ENCODE peak calls at places on chromosomes 5 and 9, in eight cellular contexts. One of them, this sample, is unnamed.

GRCh38 chr9:72557549-72557948 is 36.1 kb downstream of the TMC1 start:
- DNase-seq in activated CD8-positive, alpha-beta T cell treated with anti-CD3 and anti-CD28 coated beads for 36 hours: peak; percentile 65
- DNase-seq in fibroblast of pulmonary artery: peak; percentile 92
- DNase-seq in HFF-Myc: peak; percentile 75
- DNase-seq in GM12864: no peak
- DNase-seq in body of pancreas: peak; percentile 27
- DNase-seq in psoas muscle: peak; percentile 48
- DNase-seq in adrenal gland: peak; percentile 69
- DNase-seq in this sample: no peak

GRCh38 chr5:29518176-29518575 is 1675.3 kb upstream of the CDH6 start:
- DNase-seq in body of pancreas: no peak
- DNase-seq in HFF-Myc: no peak
- DNase-seq in fibroblast of pulmonary artery: no peak
- DNase-seq in GM12864: no peak
- DNase-seq in activated CD8-positive, alpha-beta T cell treated with anti-CD3 and anti-CD28 coated beads for 36 hours: no peak
- DNase-seq in psoas muscle: no peak
- DNase-seq in adrenal gland: no peak
- DNase-seq in this sample: no peak

GRCh38 chr9:89054865-89055495 is 63.7 kb downstream of the S1PR3 start:
- DNase-seq in HFF-Myc: no peak
- DNase-seq in adrenal gland: no peak
- DNase-seq in fibroblast of pulmonary artery: no peak
- DNase-seq in body of pancreas: no peak
- DNase-seq in activated CD8-positive, alpha-beta T cell treated with anti-CD3 and anti-CD28 coated beads for 36 hours: no peak
- DNase-seq in psoas muscle: no peak
- DNase-seq in GM12864: no peak
- DNase-seq in this sample: no peak

GRCh38 chr9:128558431-128559310 is 6.3 kb downstream of the SPTAN1 start:
- DNase-seq in psoas muscle: peak; percentile 76
- DNase-seq in HFF-Myc: peak; percentile 76
- DNase-seq in fibroblast of pulmonary artery: peak; percentile 95
- DNase-seq in body of pancreas: peak; percentile 81
- DNase-seq in GM12864: peak; percentile 61
- DNase-seq in activated CD8-positive, alpha-beta T cell treated with anti-CD3 and anti-CD28 coated beads for 36 hours: peak; percentile 94
- DNase-seq in adrenal gland: peak; percentile 79
- DNase-seq in this sample: peak; percentile 75

GRCh38 chr9:24590432-24590831 is 44.7 kb upstream of the IZUMO3 start:
- DNase-seq in body of pancreas: no peak
- DNase-seq in activated CD8-positive, alpha-beta T cell treated with anti-CD3 and anti-CD28 coated beads for 36 hours: no peak
- DNase-seq in GM12864: no peak
- DNase-seq in psoas muscle: no peak
- DNase-seq in adrenal gland: no peak
- DNase-seq in fibroblast of pulmonary artery: no peak
- DNase-seq in HFF-Myc: no peak
- DNase-seq in this sample: no peak

GRCh38 chr5:89211836-89212235 is 328.9 kb upstream of the MEF2C start:
- DNase-seq in adrenal gland: no peak
- DNase-seq in HFF-Myc: no peak
- DNase-seq in psoas muscle: no peak
- DNase-seq in body of pancreas: no peak
- DNase-seq in GM12864: no peak
- DNase-seq in fibroblast of pulmonary artery: peak; percentile 76
- DNase-seq in activated CD8-positive, alpha-beta T cell treated with anti-CD3 and anti-CD28 coated beads for 36 hours: no peak
- DNase-seq in this sample: no peak

GRCh38 chr9:131727184-131727785 is 12.6 kb downstream of the RAPGEF1 start:
- DNase-seq in adrenal gland: no peak
- DNase-seq in HFF-Myc: no peak
- DNase-seq in fibroblast of pulmonary artery: peak; percentile 48
- DNase-seq in activated CD8-positive, alpha-beta T cell treated with anti-CD3 and anti-CD28 coated beads for 36 hours: peak; percentile 49
- DNase-seq in GM12864: no peak
- DNase-seq in psoas muscle: no peak
- DNase-seq in body of pancreas: no peak
- DNase-seq in this sample: no peak

GRCh38 chr5:151697452-151697851 is 10.7 kb upstream of the SPARC start:
- DNase-seq in HFF-Myc: no peak
- DNase-seq in body of pancreas: no peak
- DNase-seq in psoas muscle: no peak
- DNase-seq in fibroblast of pulmonary artery: no peak
- DNase-seq in GM12864: no peak
- DNase-seq in activated CD8-positive, alpha-beta T cell treated with anti-CD3 and anti-CD28 coated beads for 36 hours: no peak
- DNase-seq in adrenal gland: no peak
- DNase-seq in this sample: no peak

GRCh38 chr5:86129009-86129408 is 488.7 kb upstream of the COX7C start:
- DNase-seq in HFF-Myc: no peak
- DNase-seq in psoas muscle: no peak
- DNase-seq in body of pancreas: no peak
- DNase-seq in GM12864: no peak
- DNase-seq in fibroblast of pulmonary artery: no peak
- DNase-seq in adrenal gland: no peak
- DNase-seq in activated CD8-positive, alpha-beta T cell treated with anti-CD3 and anti-CD28 coated beads for 36 hours: no peak
- DNase-seq in this sample: no peak

GRCh38 chr5:5025774-5026406 is 114.2 kb upstream of the ADAMTS16 start:
- DNase-seq in HFF-Myc: no peak
- DNase-seq in GM12864: no peak
- DNase-seq in adrenal gland: no peak
- DNase-seq in psoas muscle: no peak
- DNase-seq in activated CD8-positive, alpha-beta T cell treated with anti-CD3 and anti-CD28 coated beads for 36 hours: peak; percentile 12
- DNase-seq in body of pancreas: no peak
- DNase-seq in fibroblast of pulmonary artery: no peak
- DNase-seq in this sample: no peak

GRCh38 chr5:74916831-74917710 is 50.9 kb upstream of the FAM169A start:
- DNase-seq in body of pancreas: no peak
- DNase-seq in psoas muscle: no peak
- DNase-seq in HFF-Myc: no peak
- DNase-seq in GM12864: no peak
- DNase-seq in fibroblast of pulmonary artery: no peak
- DNase-seq in adrenal gland: no peak
- DNase-seq in activated CD8-positive, alpha-beta T cell treated with anti-CD3 and anti-CD28 coated beads for 36 hours: no peak
- DNase-seq in this sample: no peak

DNA sequence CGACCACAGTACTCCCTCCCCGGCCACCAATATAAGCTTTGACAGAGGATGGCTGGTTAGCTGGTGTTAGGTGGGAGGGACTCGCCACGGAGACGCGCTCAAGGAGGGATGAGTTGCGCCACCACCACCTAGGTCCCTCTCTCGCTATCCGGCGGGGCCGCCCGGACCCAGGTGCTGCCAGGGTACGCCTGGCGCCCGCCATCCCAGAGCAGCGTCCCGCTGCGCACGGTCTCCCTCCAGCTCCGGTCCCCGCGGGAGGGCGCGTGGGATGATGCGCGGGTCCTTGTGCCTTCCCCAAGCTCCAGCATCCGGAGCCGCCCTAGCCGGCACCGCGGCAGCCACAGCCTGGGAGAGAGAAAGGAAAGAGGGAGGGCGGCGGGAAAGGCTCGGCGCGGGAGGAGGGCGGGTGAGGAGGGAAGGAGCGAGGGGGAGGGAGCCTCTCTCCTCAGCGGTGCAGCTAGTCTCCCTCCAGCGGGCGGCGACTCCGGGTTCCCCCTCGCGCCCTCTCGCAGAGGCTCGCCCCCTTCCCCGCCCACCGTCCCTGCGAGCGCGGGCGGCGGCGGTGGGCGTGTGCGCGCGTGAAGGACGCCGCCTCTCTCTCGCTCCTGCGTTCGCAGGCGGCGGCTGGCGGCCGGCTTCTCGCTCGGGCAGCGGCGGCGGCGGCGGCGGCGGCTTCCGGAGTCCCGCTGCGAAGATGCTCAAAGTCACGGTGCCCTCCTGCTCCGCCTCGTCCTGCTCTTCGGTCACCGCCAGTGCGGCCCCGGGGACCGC is at the start of gene CAMK4:
- DNase-seq in body of pancreas: peak; percentile 35
- DNase-seq in psoas muscle: peak; percentile 55
- DNase-seq in adrenal gland: peak; percentile 60
- DNase-seq in fibroblast of pulmonary artery: peak; percentile 74
- DNase-seq in activated CD8-positive, alpha-beta T cell treated with anti-CD3 and anti-CD28 coated beads for 36 hours: peak; percentile 74
- DNase-seq in GM12864: no peak
- DNase-seq in HFF-Myc: peak; percentile 22
- DNase-seq in this sample: peak; percentile 87
- TF ChIP-seq CTCF in body of pancreas: no peak
- TF ChIP-seq CTCF in psoas muscle: no peak
- TF ChIP-seq CTCF in adrenal gland: no peak
- TF ChIP-seq CTCF in fibroblast of pulmonary artery: peak; percentile 7
- TF ChIP-seq CTCF in activated CD8-positive, alpha-beta T cell treated with anti-CD3 and anti-CD28 coated beads for 36 hours: peak; percentile 17
- TF ChIP-seq CTCF in GM12864: no peak
- TF ChIP-seq CTCF in HFF-Myc: peak; percentile 9
- TF ChIP-seq CTCF in this sample: peak; percentile 34

GRCh38 chr9:136264803-136265405 is 19.3 kb upstream of the QSOX2 start:
- DNase-seq in GM12864: no peak
- DNase-seq in activated CD8-positive, alpha-beta T cell treated with anti-CD3 and anti-CD28 coated beads for 36 hours: no peak
- DNase-seq in adrenal gland: no peak
- DNase-seq in fibroblast of pulmonary artery: no peak
- DNase-seq in psoas muscle: no peak
- DNase-seq in body of pancreas: no peak
- DNase-seq in HFF-Myc: no peak
- DNase-seq in this sample: no peak

GRCh38 chr9:136268776-136269175 is 23.2 kb upstream of the QSOX2 start:
- DNase-seq in adrenal gland: no peak
- DNase-seq in activated CD8-positive, alpha-beta T cell treated with anti-CD3 and anti-CD28 coated beads for 36 hours: no peak
- DNase-seq in body of pancreas: no peak
- DNase-seq in HFF-Myc: no peak
- DNase-seq in GM12864: no peak
- DNase-seq in psoas muscle: no peak
- DNase-seq in fibroblast of pulmonary artery: no peak
- DNase-seq in this sample: no peak

GRCh38 chr9:136265561-136266355 is 20.1 kb upstream of the QSOX2 start:
- DNase-seq in psoas muscle: no peak
- DNase-seq in HFF-Myc: no peak
- DNase-seq in adrenal gland: no peak
- DNase-seq in body of pancreas: no peak
- DNase-seq in fibroblast of pulmonary artery: no peak
- DNase-seq in GM12864: no peak
- DNase-seq in activated CD8-positive, alpha-beta T cell treated with anti-CD3 and anti-CD28 coated beads for 36 hours: no peak
- DNase-seq in this sample: no peak

GRCh38 chr9:136268318-136268717 is 22.7 kb upstream of the QSOX2 start:
- DNase-seq in GM12864: no peak
- DNase-seq in body of pancreas: no peak
- DNase-seq in activated CD8-positive, alpha-beta T cell treated with anti-CD3 and anti-CD28 coated beads for 36 hours: no peak
- DNase-seq in HFF-Myc: no peak
- DNase-seq in psoas muscle: no peak
- DNase-seq in fibroblast of pulmonary artery: no peak
- DNase-seq in adrenal gland: no peak
- DNase-seq in this sample: no peak

GRCh38 chr9:136267261-136268111 is 21.9 kb upstream of the QSOX2 start:
- DNase-seq in psoas muscle: peak; percentile 78
- DNase-seq in fibroblast of pulmonary artery: peak; percentile 86
- DNase-seq in adrenal gland: peak; percentile 87
- DNase-seq in activated CD8-positive, alpha-beta T cell treated with anti-CD3 and anti-CD28 coated beads for 36 hours: peak; percentile 85
- DNase-seq in body of pancreas: peak; percentile 88
- DNase-seq in GM12864: peak; percentile 53
- DNase-seq in HFF-Myc: peak; percentile 61
- DNase-seq in this sample: peak; percentile 99
- TF ChIP-seq CTCF in psoas muscle: no peak
- TF ChIP-seq CTCF in fibroblast of pulmonary artery: peak; percentile 23
- TF ChIP-seq CTCF in adrenal gland: peak; percentile 28
- TF ChIP-seq CTCF in activated CD8-positive, alpha-beta T cell treated with anti-CD3 and anti-CD28 coated beads for 36 hours: no peak
- TF ChIP-seq CTCF in body of pancreas: peak; percentile 10
- TF ChIP-seq CTCF in GM12864: peak; percentile 32
- TF ChIP-seq CTCF in HFF-Myc: peak; percentile 20
- TF ChIP-seq CTCF in this sample: peak; percentile 56

DNA sequence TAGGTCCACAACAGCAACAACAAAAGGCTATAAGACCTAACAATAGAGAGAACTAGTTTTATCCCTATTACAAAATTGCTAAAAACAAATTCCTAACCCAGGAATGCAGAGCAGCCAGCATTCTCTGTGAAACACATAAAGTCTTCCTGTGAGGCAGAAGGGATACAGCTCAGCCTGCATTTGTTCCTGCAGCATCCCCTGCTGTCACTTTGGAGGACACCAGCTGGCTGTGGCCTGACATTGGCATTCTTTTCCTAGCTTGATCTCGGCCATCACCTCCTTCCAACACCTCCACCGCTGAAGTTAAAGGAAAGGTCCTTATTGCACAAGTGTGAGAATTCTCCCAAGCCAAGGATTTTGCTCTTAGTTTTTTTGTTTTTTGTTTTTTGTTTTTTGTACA is 186.1 kb downstream of the SNCAIP start:
- DNase-seq in GM12864: no peak
- DNase-seq in HFF-Myc: no peak
- DNase-seq in activated CD8-positive, alpha-beta T cell treated with anti-CD3 and anti-CD28 coated beads for 36 hours: no peak
- DNase-seq in adrenal gland: no peak
- DNase-seq in body of pancreas: no peak
- DNase-seq in fibroblast of pulmonary artery: peak; percentile 15
- DNase-seq in psoas muscle: no peak
- DNase-seq in this sample: no peak
- TF ChIP-seq CTCF in GM12864: peak; percentile 6
- TF ChIP-seq CTCF in HFF-Myc: peak; percentile 16
- TF ChIP-seq CTCF in activated CD8-positive, alpha-beta T cell treated with anti-CD3 and anti-CD28 coated beads for 36 hours: no peak
- TF ChIP-seq CTCF in adrenal gland: no peak
- TF ChIP-seq CTCF in body of pancreas: no peak
- TF ChIP-seq CTCF in fibroblast of pulmonary artery: peak; percentile 17
- TF ChIP-seq CTCF in psoas muscle: no peak
- TF ChIP-seq CTCF in this sample: no peak

GRCh38 chr9:77455312-77455927 is 192.7 kb downstream of the GNA14 start:
- DNase-seq in psoas muscle: no peak
- DNase-seq in adrenal gland: no peak
- DNase-seq in HFF-Myc: no peak
- DNase-seq in body of pancreas: peak; percentile 33
- DNase-seq in GM12864: no peak
- DNase-seq in fibroblast of pulmonary artery: peak; percentile 52
- DNase-seq in activated CD8-positive, alpha-beta T cell treated with anti-CD3 and anti-CD28 coated beads for 36 hours: peak; percentile 62
- DNase-seq in this sample: no peak

GRCh38 chr9:77454668-77455067 is 193.5 kb downstream of the GNA14 start:
- DNase-seq in activated CD8-positive, alpha-beta T cell treated with anti-CD3 and anti-CD28 coated beads for 36 hours: no peak
- DNase-seq in adrenal gland: no peak
- DNase-seq in HFF-Myc: peak; percentile 96
- DNase-seq in GM12864: no peak
- DNase-seq in fibroblast of pulmonary artery: no peak
- DNase-seq in psoas muscle: no peak
- DNase-seq in body of pancreas: no peak
- DNase-seq in this sample: no peak

GRCh38 chr9:77460938-77461337 is 187.2 kb downstream of the GNA14 start:
- DNase-seq in activated CD8-positive, alpha-beta T cell treated with anti-CD3 and anti-CD28 coated beads for 36 hours: no peak
- DNase-seq in adrenal gland: no peak
- DNase-seq in psoas muscle: no peak
- DNase-seq in body of pancreas: no peak
- DNase-seq in fibroblast of pulmonary artery: no peak
- DNase-seq in GM12864: no peak
- DNase-seq in HFF-Myc: no peak
- DNase-seq in this sample: no peak

GRCh38 chr9:77456829-77457437 is 191.2 kb downstream of the GNA14 start:
- DNase-seq in psoas muscle: peak; percentile 83
- DNase-seq in GM12864: peak; percentile 62
- DNase-seq in adrenal gland: peak; percentile 83
- DNase-seq in HFF-Myc: peak; percentile 80
- DNase-seq in activated CD8-positive, alpha-beta T cell treated with anti-CD3 and anti-CD28 coated beads for 36 hours: peak; percentile 95
- DNase-seq in body of pancreas: peak; percentile 91
- DNase-seq in fibroblast of pulmonary artery: peak; percentile 93
- DNase-seq in this sample: peak; percentile 79

DNA sequence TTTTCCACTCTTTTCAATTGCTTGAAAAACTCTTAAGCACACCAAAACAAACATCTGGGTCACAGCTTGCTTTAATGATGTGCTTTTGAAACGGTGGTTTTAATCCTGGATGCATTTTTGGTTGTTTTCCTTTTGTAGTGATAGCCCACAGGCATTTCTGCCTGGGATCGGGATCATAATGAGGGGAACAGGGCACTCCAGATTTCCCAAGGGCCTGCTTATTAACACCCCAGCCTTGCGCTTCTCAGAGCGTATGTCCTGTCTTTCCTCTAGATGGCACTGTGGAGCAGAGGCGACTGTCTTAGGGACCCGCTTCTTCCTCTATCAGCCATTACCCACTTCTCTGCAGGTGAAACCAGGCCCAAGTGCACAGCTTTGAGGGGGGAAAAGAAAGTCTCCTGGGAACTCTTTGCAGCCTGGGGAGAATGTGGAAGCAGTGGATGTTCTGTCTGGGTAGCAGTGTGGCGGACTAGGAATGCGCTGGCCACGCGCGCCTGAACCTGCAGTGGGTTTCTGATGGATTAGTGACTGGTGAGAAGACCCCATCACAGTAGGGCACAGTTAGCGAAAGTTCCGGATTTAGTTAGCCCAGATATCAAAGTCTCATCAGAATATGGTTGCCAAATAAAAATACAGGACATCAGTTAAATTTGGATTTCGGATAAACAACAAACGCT is 190.1 kb downstream of the GNA14 start:
- DNase-seq in HFF-Myc: peak; percentile 80
- DNase-seq in psoas muscle: peak; percentile 34
- DNase-seq in GM12864: peak; percentile 36
- DNase-seq in adrenal gland: peak; percentile 48
- DNase-seq in body of pancreas: peak; percentile 59
- DNase-seq in activated CD8-positive, alpha-beta T cell treated with anti-CD3 and anti-CD28 coated beads for 36 hours: peak; percentile 71
- DNase-seq in fibroblast of pulmonary artery: peak; percentile 74
- DNase-seq in this sample: peak; percentile 75
- TF ChIP-seq CTCF in HFF-Myc: peak; percentile 90
- TF ChIP-seq CTCF in psoas muscle: peak; percentile 67
- TF ChIP-seq CTCF in GM12864: peak; percentile 95
- TF ChIP-seq CTCF in adrenal gland: peak; percentile 74
- TF ChIP-seq CTCF in body of pancreas: peak; percentile 74
- TF ChIP-seq CTCF in activated CD8-positive, alpha-beta T cell treated with anti-CD3 and anti-CD28 coated beads for 36 hours: peak; percentile 91
- TF ChIP-seq CTCF in fibroblast of pulmonary artery: peak; percentile 92
- TF ChIP-seq CTCF in this sample: peak; percentile 73

This sample was measured in GM10248.